ENCODE peak calls at places on chromosomes 16 and 17, in seven cellular contexts. One of them, this sample, is unnamed.

GRCh38 chr17:44916781-44917241 is 1.5 kb upstream of the GFAP start:
- DNase-seq in COR-L47: peak
- DNase-seq in stimulated activated naive CD4-positive, alpha-beta T cell: no peak
- DNase-seq in activated CD8-positive, alpha-beta memory T cell treated with anti-CD3 and anti-CD28 coated beads for 24 hours: no peak
- DNase-seq in substantia nigra: peak
- DNase-seq in left lung: no peak
- DNase-seq in CD8-positive, alpha-beta memory T cell: no peak
- DNase-seq in this sample: no peak

GRCh38 chr16:86595983-86596605 is 17.7 kb downstream of the FOXL1 start:
- DNase-seq in COR-L47: no peak
- DNase-seq in stimulated activated naive CD4-positive, alpha-beta T cell: no peak
- DNase-seq in activated CD8-positive, alpha-beta memory T cell treated with anti-CD3 and anti-CD28 coated beads for 24 hours: no peak
- DNase-seq in substantia nigra: no peak
- DNase-seq in left lung: no peak
- DNase-seq in CD8-positive, alpha-beta memory T cell: no peak
- DNase-seq in this sample: no peak

GRCh38 chr17:41518031-41518430 is 659 bp downstream of the KRT15 start:
- DNase-seq in COR-L47: no peak
- DNase-seq in stimulated activated naive CD4-positive, alpha-beta T cell: no peak
- DNase-seq in activated CD8-positive, alpha-beta memory T cell treated with anti-CD3 and anti-CD28 coated beads for 24 hours: no peak
- DNase-seq in substantia nigra: no peak
- DNase-seq in left lung: no peak
- DNase-seq in CD8-positive, alpha-beta memory T cell: no peak
- DNase-seq in this sample: no peak

GRCh38 chr17:290121-290521 is 62.5 kb downstream of the RPH3AL start:
- DNase-seq in COR-L47: no peak
- DNase-seq in stimulated activated naive CD4-positive, alpha-beta T cell: no peak
- DNase-seq in activated CD8-positive, alpha-beta memory T cell treated with anti-CD3 and anti-CD28 coated beads for 24 hours: no peak
- DNase-seq in substantia nigra: no peak
- DNase-seq in left lung: peak
- DNase-seq in CD8-positive, alpha-beta memory T cell: no peak
- DNase-seq in this sample: no peak

GRCh38 chr17:57552114-57552601 is 192.9 kb downstream of the CCDC182 start:
- DNase-seq in COR-L47: no peak
- DNase-seq in stimulated activated naive CD4-positive, alpha-beta T cell: peak
- DNase-seq in activated CD8-positive, alpha-beta memory T cell treated with anti-CD3 and anti-CD28 coated beads for 24 hours: peak
- DNase-seq in substantia nigra: no peak
- DNase-seq in left lung: no peak
- DNase-seq in CD8-positive, alpha-beta memory T cell: peak
- DNase-seq in this sample: no peak

GRCh38 chr17:7886227-7887037 is 2.2 kb upstream of the CHD3 start:
- DNase-seq in COR-L47: no peak
- DNase-seq in stimulated activated naive CD4-positive, alpha-beta T cell: peak
- DNase-seq in activated CD8-positive, alpha-beta memory T cell treated with anti-CD3 and anti-CD28 coated beads for 24 hours: peak
- DNase-seq in substantia nigra: no peak
- DNase-seq in left lung: peak
- DNase-seq in CD8-positive, alpha-beta memory T cell: peak
- DNase-seq in this sample: no peak

GRCh38 chr17:81902023-81902652 is at the start of gene NPB:
- DNase-seq in COR-L47: no peak
- DNase-seq in stimulated activated naive CD4-positive, alpha-beta T cell: no peak
- DNase-seq in activated CD8-positive, alpha-beta memory T cell treated with anti-CD3 and anti-CD28 coated beads for 24 hours: peak
- DNase-seq in substantia nigra: no peak
- DNase-seq in left lung: no peak
- DNase-seq in CD8-positive, alpha-beta memory T cell: no peak
- DNase-seq in this sample: no peak

GRCh38 chr17:49035470-49036269 is 38.5 kb downstream of the IGF2BP1 start:
- DNase-seq in COR-L47: peak
- DNase-seq in stimulated activated naive CD4-positive, alpha-beta T cell: no peak
- DNase-seq in activated CD8-positive, alpha-beta memory T cell treated with anti-CD3 and anti-CD28 coated beads for 24 hours: peak
- DNase-seq in substantia nigra: no peak
- DNase-seq in left lung: no peak
- DNase-seq in CD8-positive, alpha-beta memory T cell: no peak
- DNase-seq in this sample: no peak

GRCh38 chr17:28279411-28279810 is 39.6 kb upstream of the TMEM97 start:
- DNase-seq in COR-L47: no peak
- DNase-seq in stimulated activated naive CD4-positive, alpha-beta T cell: no peak
- DNase-seq in activated CD8-positive, alpha-beta memory T cell treated with anti-CD3 and anti-CD28 coated beads for 24 hours: no peak
- DNase-seq in substantia nigra: no peak
- DNase-seq in left lung: no peak
- DNase-seq in CD8-positive, alpha-beta memory T cell: no peak
- DNase-seq in this sample: no peak

GRCh38 chr16:49492090-49492801 is 118.6 kb downstream of the C16orf78 start:
- DNase-seq in COR-L47: peak
- DNase-seq in stimulated activated naive CD4-positive, alpha-beta T cell: peak
- DNase-seq in activated CD8-positive, alpha-beta memory T cell treated with anti-CD3 and anti-CD28 coated beads for 24 hours: peak
- DNase-seq in substantia nigra: no peak
- DNase-seq in left lung: peak
- DNase-seq in CD8-positive, alpha-beta memory T cell: peak
- DNase-seq in this sample: no peak

GRCh38 chr16:77297996-77298637 is 98.9 kb downstream of the SYCE1L start:
- DNase-seq in COR-L47: no peak
- DNase-seq in stimulated activated naive CD4-positive, alpha-beta T cell: no peak
- DNase-seq in activated CD8-positive, alpha-beta memory T cell treated with anti-CD3 and anti-CD28 coated beads for 24 hours: no peak
- DNase-seq in substantia nigra: no peak
- DNase-seq in left lung: no peak
- DNase-seq in CD8-positive, alpha-beta memory T cell: no peak
- DNase-seq in this sample: no peak

This sample was measured in NCI-H1436.